ENCODE peak calls at places on chromosomes 6 and 20, in five cellular contexts. O, H, A, T and C are unnamed samples.

GRCh38 chr20:36167826-36168634 is 13.5 kb downstream of the EPB41L1 start:
- DNase-seq in T (no peak), O (peak), H (peak), A (no peak), C (no peak)

GRCh38 chr6:148800535-148800934 is 53.7 kb downstream of the UST start:
- DNase-seq in A (no peak), H (no peak), T (no peak), O (no peak), C (no peak)

GRCh38 chr6:43687079-43687436 is 533 bp downstream of the MRPS18A start:
- DNase-seq in O (no peak), A (no peak), T (no peak), H (no peak), C (no peak)

GRCh38 chr20:13984211-13984610 is 6.2 kb downstream of the SEL1L2 start:
- DNase-seq in A (no peak), O (no peak), T (no peak), H (no peak), C (no peak)

GRCh38 chr6:5746392-5747140 is 260.2 kb downstream of the NRN1 start:
- DNase-seq in O (no peak), A (no peak), H (no peak), T (no peak), C (no peak)

GRCh38 chr6:149210376-149210775 is 107.1 kb upstream of the TAB2 start:
- DNase-seq in T (no peak), A (no peak), O (peak), H (peak), C (peak)

GRCh38 chr20:460707-461106 is 1.6 kb downstream of the TBC1D20 start:
- DNase-seq in T (no peak), A (no peak), H (peak), O (no peak), C (no peak)

GRCh38 chr20:17665756-17666155 is 16.3 kb downstream of the RRBP1 start:
- DNase-seq in H (no peak), T (no peak), A (no peak), O (no peak), C (no peak)

GRCh38 chr6:154792761-154793160 is 59.5 kb downstream of the SCAF8 start:
- DNase-seq in A (no peak), T (no peak), H (no peak), O (no peak), C (no peak)

GRCh38 chr6:147506704-147507114 is 1.8 kb upstream of the SAMD5 start:
- DNase-seq in A (no peak), H (peak), T (peak), O (peak), C (no peak)

GRCh38 chr6:137217801-137218472 is 1.2 kb downstream of the IFNGR1 start:
- DNase-seq in H (peak), O (peak), A (no peak), T (peak), C (no peak)

GRCh38 chr6:85418059-85418458 is 31.8 kb upstream of the NT5E start:
- DNase-seq in A (no peak), T (no peak), H (peak), O (peak), C (no peak)

GRCh38 chr20:43831496-43832065 is 83.1 kb upstream of the TOX2 start:
- DNase-seq in H (no peak), T (no peak), O (no peak), A (no peak), C (no peak)

GRCh38 chr6:15039136-15039535 is 206.7 kb upstream of the JARID2 start:
- DNase-seq in T (no peak), O (no peak), H (no peak), A (no peak), C (no peak)

GRCh38 chr20:44967207-44967807 is 995 bp downstream of the STK4 start:
- DNase-seq in A (no peak), H (peak), T (no peak), O (no peak), C (peak)

GRCh38 chr6:132715204-132715603 is 1.3 kb upstream of the VNN1 start:
- DNase-seq in T (peak), A (no peak), H (peak), O (peak), C (no peak)

GRCh38 chr6:19692506-19693298 is 144.5 kb upstream of the ID4 start:
- DNase-seq in H (no peak), O (no peak), A (no peak), T (no peak), C (no peak)

GRCh38 chr6:104943781-104944180 is 13.1 kb upstream of the LIN28B start:
- DNase-seq in A (no peak), O (peak), H (peak), T (no peak), C (no peak)

GRCh38 chr20:2273634-2274302 is 22.0 kb upstream of the TGM3 start:
- DNase-seq in H (no peak), A (no peak), T (no peak), O (no peak), C (no peak)

GRCh38 chr6:134177753-134178229 is 125.4 kb upstream of the SLC2A12 start:
- DNase-seq in O (no peak), T (no peak), A (no peak), H (peak), C (no peak)

GRCh38 chr20:14622796-14623195 is 285.4 kb upstream of the FLRT3 start:
- DNase-seq in T (no peak), A (no peak), H (peak), O (peak), C (no peak)

GRCh38 chr6:79687759-79688158 is 56.6 kb downstream of the SH3BGRL2 start:
- DNase-seq in T (no peak), H (no peak), O (no peak), A (no peak), C (no peak)

GRCh38 chr6:170081556-170081955 is 209.3 kb downstream of the DLL1 start:
- DNase-seq in T (peak), O (no peak), A (no peak), H (no peak), C (no peak)

GRCh38 chr6:132687306-132687705 is 26.5 kb downstream of the VNN1 start:
- DNase-seq in O (peak), A (no peak), H (peak), T (no peak), C (no peak)

GRCh38 chr6:31829633-31830492 is 2.3 kb downstream of the HSPA1B start:
- DNase-seq in O (peak), A (no peak), T (no peak), H (peak), C (no peak)

GRCh38 chr6:78492351-78493010 is 374.9 kb upstream of the IRAK1BP1 start:
- DNase-seq in T (no peak), O (peak), A (no peak), H (peak), C (no peak)

GRCh38 chr20:18692453-18692852 is 104.6 kb downstream of the DTD1 start:
- DNase-seq in A (no peak), O (no peak), H (no peak), T (no peak), C (no peak)

GRCh38 chr6:134624781-134625180 is 306.9 kb upstream of the SGK1 start:
- DNase-seq in A (no peak), H (no peak), O (no peak), T (no peak), C (no peak)

GRCh38 chr6:41966961-41967311 is 25.3 kb upstream of the CCND3 start:
- DNase-seq in A (no peak), O (peak), T (no peak), H (peak), C (no peak)

GRCh38 chr20:62211216-62211615 is 8.9 kb downstream of the HRH3 start:
- DNase-seq in H (no peak), O (no peak), T (no peak), A (no peak), C (no peak)

GRCh38 chr20:10093087-10093591 is 58.4 kb downstream of the ANKEF1 start:
- DNase-seq in A (no peak), O (peak), H (peak), T (no peak), C (no peak)

GRCh38 chr6:169229611-169230321 is 23.9 kb downstream of the THBS2 start:
- DNase-seq in O (peak), A (no peak), H (no peak), T (no peak), C (no peak)

GRCh38 chr20:58481541-58482021 is 33.6 kb downstream of the APCDD1L start:
- DNase-seq in O (peak), T (no peak), A (no peak), H (peak), C (no peak)

GRCh38 chr6:79671605-79672266 is 40.6 kb downstream of the SH3BGRL2 start:
- DNase-seq in O (peak), H (peak), T (no peak), A (no peak), C (peak)

GRCh38 chr6:119575721-119576120 is 226.2 kb upstream of the MAN1A1 start:
- DNase-seq in A (no peak), T (no peak), H (peak), O (peak), C (no peak)

GRCh38 chr6:43455034-43455747 is at the start of gene DLK2:
- DNase-seq in O (no peak), A (no peak), H (no peak), T (no peak), C (peak)

GRCh38 chr20:2451939-2452732 is 18.5 kb downstream of the SNRPB start:
- DNase-seq in A (no peak), H (peak), O (peak), T (peak), C (no peak)

GRCh38 chr20:57509665-57510237 is 15.2 kb downstream of the CTCFL start:
- DNase-seq in H (peak), O (no peak), T (no peak), A (no peak), C (no peak)

GRCh38 chr6:36546664-36546957 is 668 bp downstream of the STK38 start:
- DNase-seq in H (no peak), O (peak), T (no peak), A (no peak), C (no peak)

GRCh38 chr6:27514906-27515495 is 42.1 kb upstream of the ZNF184 start:
- DNase-seq in O (no peak), T (no peak), A (no peak), H (no peak), C (no peak)
- H3K4me3 ChIP-seq in O (peak), T (no peak), A (no peak), H (no peak), C (no peak)

DNA sequence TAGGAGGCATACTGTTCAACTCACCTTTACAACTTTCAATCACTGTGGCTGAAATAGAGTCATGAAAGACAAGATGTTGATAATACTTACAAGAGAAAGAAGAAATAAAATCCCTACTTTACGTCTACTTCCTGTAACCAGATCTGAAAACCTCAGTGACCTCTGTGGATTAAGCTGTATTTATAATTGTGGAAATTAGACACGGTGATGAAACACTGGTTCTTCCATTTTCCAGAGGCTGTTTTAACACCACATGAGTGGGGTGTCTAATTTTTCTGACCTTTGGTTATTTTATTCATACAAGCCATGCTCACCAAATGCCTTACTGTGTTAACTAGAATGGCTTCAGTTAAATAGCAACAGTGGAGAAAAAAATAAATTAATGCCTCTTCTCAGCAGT is 58.5 kb upstream of the HIVEP1 start:
- DNase-seq in O (no peak), A (no peak), T (no peak), H (no peak), C (no peak)
- H3K4me3 ChIP-seq in O (no peak), A (no peak), T (no peak), H (no peak), C (no peak)

DNA sequence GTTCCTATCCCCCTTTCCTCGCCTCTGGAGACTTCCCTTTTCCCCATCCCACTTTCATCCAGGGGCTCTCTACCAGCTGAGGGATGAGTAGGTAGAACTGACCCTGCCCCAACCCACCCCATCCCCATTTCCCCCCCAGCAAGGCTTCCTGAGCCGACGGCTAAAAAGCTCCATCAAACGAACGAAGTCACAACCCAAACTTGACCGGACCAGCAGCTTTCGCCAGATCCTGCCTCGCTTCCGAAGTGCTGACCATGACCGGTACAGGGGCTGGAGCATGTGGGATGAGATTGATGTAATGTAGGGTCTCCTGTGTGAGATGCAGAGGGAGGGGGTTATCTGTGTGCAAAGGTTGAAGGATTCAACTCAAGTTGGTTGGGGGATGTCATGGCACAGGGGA is 12.7 kb downstream of the SYNGAP1 start:
- DNase-seq in T (no peak), A (no peak), H (no peak), O (no peak), C (no peak)
- H3K4me3 ChIP-seq in T (no peak), A (peak), H (no peak), O (no peak), C (no peak)

DNA sequence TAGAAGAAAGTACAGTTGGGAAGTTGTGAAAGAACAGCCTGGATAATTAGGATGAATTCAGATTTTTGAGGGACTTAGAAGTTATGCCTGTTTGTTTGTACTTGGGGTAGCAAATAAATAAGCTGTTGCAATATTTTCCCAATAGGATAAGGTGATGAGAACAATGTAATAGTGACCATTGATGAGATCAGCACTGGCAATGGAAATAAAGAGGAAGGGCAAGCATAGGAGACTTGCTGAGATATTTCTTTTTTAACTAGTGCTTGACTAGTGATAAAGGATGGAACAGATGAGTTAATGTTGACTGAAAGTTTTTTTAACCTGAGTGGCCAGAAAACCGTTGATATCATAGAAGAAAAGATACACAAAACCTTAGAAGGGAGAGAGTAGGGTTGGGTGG is 498.8 kb downstream of the CDKAL1 start:
- DNase-seq in A (no peak), T (no peak), O (no peak), H (no peak), C (no peak)
- H3K4me3 ChIP-seq in A (no peak), T (no peak), O (no peak), H (no peak), C (no peak)